ENCODE peak calls at places on chromosomes 7 and 10, in four cellular contexts. K is activated B cell treated with CpG ODN at 0.5 μM for 24 hours, Q is stomach, B is left ventricle myocardium inferior. F is an unnamed sample.

GRCh38 chr7:1693419-1693990 is 23.4 kb downstream of the ELFN1 start:
- DNase-seq in Q (peak), B (peak), K (no peak), F (no peak)

GRCh38 chr10:132461683-132462231 is 64.8 kb downstream of the PWWP2B start:
- DNase-seq in B (peak), Q (peak), K (no peak), F (no peak)

GRCh38 chr7:24622646-24623182 is 49.5 kb downstream of the PALS2 start:
- DNase-seq in K (no peak), B (no peak), Q (no peak), F (no peak)

GRCh38 chr7:155193716-155194115 is 104.0 kb upstream of the INSIG1 start:
- DNase-seq in B (no peak), K (no peak), Q (no peak), F (no peak)

GRCh38 chr10:113076949-113077348 is 126.9 kb downstream of the TCF7L2 start:
- DNase-seq in K (no peak), B (no peak), Q (no peak), F (no peak)

GRCh38 chr7:134589491-134589941 is 40.6 kb downstream of the AKR1B15 start:
- DNase-seq in Q (peak), B (no peak), K (no peak), F (no peak)

GRCh38 chr7:32256811-32257210 is 186.6 kb upstream of the PDE1C start:
- DNase-seq in B (no peak), Q (no peak), K (no peak), F (no peak)

GRCh38 chr7:26346611-26347200 is 55.0 kb downstream of the SNX10 start:
- DNase-seq in Q (no peak), K (no peak), B (no peak), F (no peak)

GRCh38 chr7:42978496-42978895 is 46.3 kb downstream of the MRPL32 start:
- DNase-seq in K (no peak), Q (no peak), B (no peak), F (no peak)

GRCh38 chr10:44102726-44103255 is 282.1 kb downstream of the CXCL12 start:
- DNase-seq in K (no peak), B (no peak), Q (no peak), F (no peak)

GRCh38 chr10:69802424-69803161 is 887 bp downstream of the COL13A1 start:
- DNase-seq in Q (no peak), K (no peak), B (peak), F (no peak)

GRCh38 chr7:66502230-66503035 is 126.2 kb upstream of the KCTD7 start:
- DNase-seq in K (no peak), Q (no peak), B (no peak), F (no peak)

GRCh38 chr7:15561840-15562239 is at the start of gene AGMO:
- DNase-seq in K (no peak), Q (no peak), B (peak), F (no peak)

GRCh38 chr7:17411922-17412321 is 113.5 kb downstream of the AHR start:
- DNase-seq in B (no peak), Q (no peak), K (no peak), F (no peak)

GRCh38 chr7:159140170-159140910 is 4.3 kb downstream of the VIPR2 start:
- DNase-seq in B (no peak), Q (peak), K (no peak), F (no peak)

GRCh38 chr10:92263396-92263795 is 27.5 kb downstream of the CPEB3 start:
- DNase-seq in Q (no peak), K (no peak), B (no peak), F (no peak)

GRCh38 chr10:106224676-106225075 is 939.8 kb downstream of the SORCS1 start:
- DNase-seq in K (no peak), B (no peak), Q (no peak), F (no peak)

GRCh38 chr7:28179081-28180030 is 1.2 kb downstream of the JAZF1 start:
- DNase-seq in K (peak), B (peak), Q (peak), F (peak)

GRCh38 chr10:117609095-117609821 is 66.7 kb downstream of the EMX2 start:
- DNase-seq in Q (peak), K (no peak), B (peak), F (no peak)

GRCh38 chr7:44282601-44283171 is 42.7 kb downstream of the CAMK2B start:
- DNase-seq in B (peak), Q (no peak), K (peak), F (no peak)

GRCh38 chr7:138186951-138187351 is 110.7 kb downstream of the AKR1D1 start:
- DNase-seq in B (no peak), K (no peak), Q (no peak), F (no peak)

GRCh38 chr10:3424102-3424803 is 251.7 kb upstream of the PITRM1 start:
- DNase-seq in K (no peak), B (peak), Q (no peak), F (no peak)

GRCh38 chr7:135964254-135964653 is 12.9 kb downstream of the MTPN start:
- DNase-seq in K (no peak), B (no peak), Q (no peak), F (no peak)

GRCh38 chr10:70478191-70479160 is at the start of gene PALD1:
- DNase-seq in K (peak), B (peak), Q (peak), F (peak)

GRCh38 chr10:104492349-104492940 is 138.8 kb downstream of the CFAP58 start:
- DNase-seq in Q (no peak), K (no peak), B (peak), F (no peak)

GRCh38 chr10:32189400-32190084 is 133.3 kb upstream of the KIF5B start:
- DNase-seq in Q (no peak), B (no peak), K (no peak), F (no peak)

GRCh38 chr7:82056282-82056681 is 286.4 kb upstream of the HGF start:
- DNase-seq in K (no peak), Q (no peak), B (no peak), F (no peak)

GRCh38 chr10:98487692-98488091 is 41.0 kb upstream of the HPS1 start:
- DNase-seq in K (no peak), Q (no peak), B (no peak), F (no peak)

GRCh38 chr7:24714676-24715010 is 42.6 kb downstream of the GSDME start:
- DNase-seq in Q (no peak), K (no peak), B (no peak), F (no peak)

GRCh38 chr7:44867073-44867990 is 18.0 kb downstream of the PURB start:
- DNase-seq in Q (no peak), B (no peak), K (no peak), F (no peak)

GRCh38 chr7:68785036-68785435 is 813.2 kb upstream of the AUTS2 start:
- DNase-seq in Q (no peak), B (no peak), K (no peak), F (no peak)

GRCh38 chr10:111303887-111304286 is 227.1 kb downstream of the ADRA2A start:
- DNase-seq in Q (no peak), B (no peak), K (no peak), F (no peak)

GRCh38 chr10:101041252-101041761 is 10.3 kb downstream of the SFXN3 start:
- DNase-seq in Q (peak), K (peak), B (peak), F (peak)

GRCh38 chr7:99083733-99084132 is 60.2 kb downstream of the SMURF1 start:
- DNase-seq in K (no peak), Q (no peak), B (no peak), F (no peak)

GRCh38 chr10:126315471-126316177 is 72.7 kb downstream of the ADAM12 start:
- DNase-seq in K (no peak), B (no peak), Q (no peak), F (no peak)

GRCh38 chr10:126013489-126014281 is 117.3 kb downstream of the FANK1 start:
- DNase-seq in B (no peak), Q (no peak), K (no peak), F (no peak)

GRCh38 chr7:76325092-76325491 is 22.6 kb downstream of the HSPB1 start:
- DNase-seq in B (no peak), Q (no peak), K (no peak), F (no peak)

GRCh38 chr7:2643386-2644229 is 11.8 kb downstream of the TTYH3 start:
- DNase-seq in K (no peak), B (no peak), Q (no peak), F (no peak)

GRCh38 chr10:77906863-77907861 is 19.4 kb downstream of the DLG5 start:
- DNase-seq in B (no peak), K (no peak), Q (no peak), F (no peak)

GRCh38 chr10:77909755-77910375 is 16.7 kb downstream of the DLG5 start:
- DNase-seq in Q (peak), B (no peak), K (no peak), F (no peak)

GRCh38 chr10:77909021-77909754 is 17.4 kb downstream of the DLG5 start:
- DNase-seq in K (no peak), Q (no peak), B (no peak), F (no peak)

GRCh38 chr10:77910524-77911145 is 15.9 kb downstream of the DLG5 start:
- DNase-seq in B (no peak), Q (no peak), K (no peak), F (no peak)

GRCh38 chr10:77907900-77908717 is 18.4 kb downstream of the DLG5 start:
- DNase-seq in B (no peak), Q (no peak), K (no peak), F (no peak)
- TF ChIP-seq CTCF in B (no peak), Q (no peak), K (no peak), F (peak)

GRCh38 chr10:61903184-61903990 is 1.9 kb downstream of the ARID5B start:
- DNase-seq in B (peak), K (peak), Q (peak), F (no peak)
- TF ChIP-seq CTCF in B (peak), K (no peak), Q (peak), F (no peak)

GRCh38 chr7:94183289-94183749 is 179.2 kb upstream of the BET1 start:
- DNase-seq in Q (no peak), K (no peak), B (no peak), F (no peak)
- TF ChIP-seq CTCF in Q (no peak), K (no peak), B (peak), F (no peak)

DNA sequence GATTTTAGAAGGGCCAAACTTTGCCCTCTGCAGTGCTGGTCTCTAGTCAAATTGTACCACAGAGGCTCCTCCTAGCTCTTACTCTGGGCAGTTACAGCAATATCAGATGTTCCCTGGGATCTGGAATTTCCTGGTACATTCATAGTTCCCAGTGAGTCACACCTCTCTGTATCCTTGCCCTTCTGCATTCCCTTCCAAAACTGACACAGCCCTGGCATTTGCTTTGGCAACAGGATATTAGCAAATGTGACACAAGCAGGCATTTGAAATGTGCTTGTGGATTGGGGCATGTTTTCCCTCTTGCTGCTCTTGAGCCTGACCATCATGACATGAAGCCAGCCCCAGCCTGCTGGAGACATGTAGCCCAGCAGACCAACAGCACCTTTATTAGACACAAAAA is 284.7 kb upstream of the AKR1E2 start:
- DNase-seq in K (no peak), Q (peak), B (no peak), F (no peak)
- TF ChIP-seq CTCF in K (no peak), Q (peak), B (no peak), F (no peak)